ENCODE peak calls at places on chromosomes 7 and 10, in six cellular contexts. K is glutamatergic neuron; T is NCI-H2081; H is fibroblast of pulmonary artery; G is activated CD8-positive, alpha-beta memory T cell treated with anti-CD3 and anti-CD28 coated beads, Interleukin-2, amount 10 ng/mL, durations not matched to agents 7 days and 5 days; M is brain microvascular endothelial cell. C is an unnamed sample.

GRCh38 chr7:64625114-64626082 is 40.5 kb upstream of the ZNF107 start:
- DNase-seq in G (no peak), T (no peak), M (no peak), H (no peak), K (no peak), C (no peak)

GRCh38 chr10:93131956-93132355 is 58.3 kb downstream of the CYP26A1 start:
- DNase-seq in T (peak), M (no peak), K (no peak), G (no peak), H (no peak), C (no peak)

GRCh38 chr7:1343551-1343950 is 110.9 kb downstream of the UNCX start:
- DNase-seq in H (no peak), G (no peak), T (no peak), K (no peak), M (no peak), C (no peak)

GRCh38 chr7:44383566-44383965 is 58.2 kb upstream of the CAMK2B start:
- DNase-seq in K (no peak), G (peak), H (peak), M (peak), T (no peak), C (no peak)

GRCh38 chr7:33243319-33243881 is 114.0 kb downstream of the BBS9 start:
- DNase-seq in G (no peak), M (peak), K (no peak), T (peak), H (peak), C (peak)

GRCh38 chr10:45374451-45375052 is 536 bp downstream of the ALOX5 start:
- DNase-seq in M (no peak), T (no peak), K (peak), G (no peak), H (no peak), C (no peak)

GRCh38 chr10:11698691-11699545 is 43.3 kb upstream of the ECHDC3 start:
- DNase-seq in M (no peak), H (no peak), T (no peak), G (no peak), K (no peak), C (peak)

GRCh38 chr10:130080461-130080814 is 30.2 kb downstream of the C10orf143 start:
- DNase-seq in T (no peak), K (no peak), G (no peak), H (no peak), M (no peak), C (no peak)

GRCh38 chr7:47125529-47125928 is 456.4 kb downstream of the TNS3 start:
- DNase-seq in G (no peak), M (no peak), K (no peak), T (no peak), H (no peak), C (no peak)

GRCh38 chr7:41578700-41579099 is 124.2 kb downstream of the INHBA start:
- DNase-seq in M (no peak), H (no peak), T (no peak), K (no peak), G (no peak), C (no peak)

GRCh38 chr10:95818663-95819062 is 62.7 kb downstream of the ENTPD1 start:
- DNase-seq in H (peak), T (no peak), G (no peak), M (peak), K (no peak), C (no peak)

GRCh38 chr10:114102253-114102652 is 58.6 kb downstream of the ADRB1 start:
- DNase-seq in M (no peak), H (no peak), G (no peak), K (no peak), T (no peak), C (no peak)

GRCh38 chr10:119207713-119208552 is 562 bp downstream of the GRK5 start:
- DNase-seq in M (peak), K (peak), G (peak), H (peak), T (no peak), C (no peak)

GRCh38 chr7:133948588-133948987 is 178.6 kb upstream of the LRGUK start:
- DNase-seq in T (no peak), K (no peak), H (no peak), M (no peak), G (no peak), C (no peak)

GRCh38 chr10:21172774-21173432 is 275.8 kb upstream of the NEBL start:
- DNase-seq in M (no peak), G (no peak), T (peak), K (peak), H (no peak), C (peak)

GRCh38 chr7:130345725-130346124 is 1.1 kb downstream of the CPA5 start:
- DNase-seq in G (no peak), T (no peak), K (no peak), M (no peak), H (no peak), C (no peak)

GRCh38 chr10:95445837-95446347 is 115.3 kb downstream of the SORBS1 start:
- DNase-seq in G (peak), T (peak), K (no peak), M (peak), H (peak), C (peak)

GRCh38 chr7:92634924-92635519 is 44.8 kb upstream of the FAM133B start:
- DNase-seq in G (no peak), M (peak), K (no peak), H (peak), T (no peak), C (no peak)

GRCh38 chr7:91398341-91398740 is 134.1 kb downstream of the FZD1 start:
- DNase-seq in G (no peak), K (no peak), M (no peak), H (no peak), T (peak), C (no peak)

GRCh38 chr10:26557641-26558014 is 119.5 kb downstream of the APBB1IP start:
- DNase-seq in H (peak), G (no peak), K (no peak), M (peak), T (no peak), C (no peak)

GRCh38 chr7:51278797-51279196 is 37.8 kb downstream of the COBL start:
- DNase-seq in T (peak), H (no peak), G (no peak), M (no peak), K (peak), C (no peak)

GRCh38 chr7:27611043-27611442 is 51.6 kb downstream of the HIBADH start:
- DNase-seq in K (no peak), T (peak), G (no peak), M (no peak), H (no peak), C (no peak)

GRCh38 chr7:155466142-155466813 is 8.3 kb downstream of the EN2 start:
- DNase-seq in G (no peak), M (no peak), H (no peak), T (no peak), K (peak), C (peak)

GRCh38 chr7:47520408-47520807 is 61.5 kb downstream of the TNS3 start:
- DNase-seq in G (no peak), M (peak), H (peak), K (no peak), T (no peak), C (no peak)